ENCODE peak calls at places on chromosomes 1 and 21, in four cellular contexts. One of them, this sample, is unnamed.

GRCh38 chr21:28884481-28884880 is 108.2 kb downstream of the LTN1 start:
- DNase-seq in NCI-H460: no peak
- DNase-seq in kidney: no peak
- DNase-seq in fibroblast of the aortic adventitia: no peak
- DNase-seq in this sample: no peak

GRCh38 chr1:116286541-116286971 is 86.5 kb upstream of the ATP1A1 start:
- DNase-seq in kidney: no peak
- DNase-seq in fibroblast of the aortic adventitia: peak
- DNase-seq in NCI-H460: no peak
- DNase-seq in this sample: no peak

GRCh38 chr1:90386899-90387334 is 330.2 kb downstream of the BARHL2 start:
- DNase-seq in kidney: no peak
- DNase-seq in fibroblast of the aortic adventitia: peak
- DNase-seq in NCI-H460: no peak
- DNase-seq in this sample: no peak

GRCh38 chr21:33950425-33951079 is 34.9 kb upstream of the ATP5PO start:
- DNase-seq in fibroblast of the aortic adventitia: no peak
- DNase-seq in NCI-H460: no peak
- DNase-seq in kidney: no peak
- DNase-seq in this sample: no peak

GRCh38 chr1:180173952-180174351 is 19.3 kb downstream of the QSOX1 start:
- DNase-seq in NCI-H460: no peak
- DNase-seq in fibroblast of the aortic adventitia: peak
- DNase-seq in kidney: peak
- DNase-seq in this sample: no peak

GRCh38 chr21:15144026-15144425 is 79.2 kb upstream of the NRIP1 start:
- DNase-seq in NCI-H460: no peak
- DNase-seq in fibroblast of the aortic adventitia: no peak
- DNase-seq in kidney: no peak
- DNase-seq in this sample: no peak

GRCh38 chr21:33414068-33414467 is 10.9 kb downstream of the IFNGR2 start:
- DNase-seq in NCI-H460: no peak
- DNase-seq in kidney: peak
- DNase-seq in fibroblast of the aortic adventitia: no peak
- DNase-seq in this sample: no peak

GRCh38 chr21:43306911-43307676 is 119.8 kb downstream of the SIK1 start:
- DNase-seq in kidney: peak
- DNase-seq in NCI-H460: no peak
- DNase-seq in fibroblast of the aortic adventitia: no peak
- DNase-seq in this sample: no peak

GRCh38 chr1:19762175-19762779 is 37.4 kb downstream of the TMCO4 start:
- DNase-seq in kidney: no peak
- DNase-seq in NCI-H460: peak
- DNase-seq in fibroblast of the aortic adventitia: peak
- DNase-seq in this sample: no peak

GRCh38 chr1:43305461-43305860 is 4.7 kb downstream of the TIE1 start:
- DNase-seq in kidney: no peak
- DNase-seq in fibroblast of the aortic adventitia: no peak
- DNase-seq in NCI-H460: no peak
- DNase-seq in this sample: no peak

GRCh38 chr1:72526926-72527325 is 244.6 kb upstream of the NEGR1 start:
- DNase-seq in fibroblast of the aortic adventitia: peak
- DNase-seq in kidney: no peak
- DNase-seq in NCI-H460: no peak
- DNase-seq in this sample: no peak

GRCh38 chr21:46254208-46254975 is 25.8 kb upstream of the LSS start:
- DNase-seq in NCI-H460: no peak
- DNase-seq in fibroblast of the aortic adventitia: no peak
- DNase-seq in kidney: no peak
- DNase-seq in this sample: no peak

GRCh38 chr1:38337711-38338110 is 291.1 kb upstream of the POU3F1 start:
- DNase-seq in fibroblast of the aortic adventitia: no peak
- DNase-seq in NCI-H460: no peak
- DNase-seq in kidney: no peak
- DNase-seq in this sample: no peak

GRCh38 chr1:20698195-20698910 is 19.5 kb downstream of the KIF17 start:
- DNase-seq in fibroblast of the aortic adventitia: peak
- DNase-seq in kidney: no peak
- DNase-seq in NCI-H460: no peak
- DNase-seq in this sample: no peak

GRCh38 chr1:77655431-77655974 is 27.0 kb downstream of the ZZZ3 start:
- DNase-seq in NCI-H460: no peak
- DNase-seq in fibroblast of the aortic adventitia: no peak
- DNase-seq in kidney: no peak
- DNase-seq in this sample: no peak

GRCh38 chr1:164648211-164649080 is 89.5 kb downstream of the PBX1 start:
- DNase-seq in kidney: no peak
- DNase-seq in NCI-H460: no peak
- DNase-seq in fibroblast of the aortic adventitia: peak
- DNase-seq in this sample: no peak

GRCh38 chr1:245600658-245601057 is 445.9 kb downstream of the KIF26B start:
- DNase-seq in NCI-H460: no peak
- DNase-seq in kidney: no peak
- DNase-seq in fibroblast of the aortic adventitia: no peak
- DNase-seq in this sample: no peak

GRCh38 chr1:214970016-214970415 is 112.5 kb upstream of the KCNK2 start:
- DNase-seq in fibroblast of the aortic adventitia: peak
- DNase-seq in NCI-H460: no peak
- DNase-seq in kidney: no peak
- DNase-seq in this sample: no peak

GRCh38 chr1:26999440-26999987 is 6.0 kb downstream of the TRNP1 start:
- DNase-seq in kidney: peak
- DNase-seq in fibroblast of the aortic adventitia: peak
- DNase-seq in NCI-H460: no peak
- DNase-seq in this sample: no peak

GRCh38 chr1:195591917-195592672 is 1016.1 kb downstream of the KCNT2 start:
- DNase-seq in fibroblast of the aortic adventitia: peak
- DNase-seq in kidney: no peak
- DNase-seq in NCI-H460: peak
- DNase-seq in this sample: no peak

GRCh38 chr1:59879556-59879955 is 47.0 kb downstream of the CYP2J2 start:
- DNase-seq in kidney: no peak
- DNase-seq in NCI-H460: peak
- DNase-seq in fibroblast of the aortic adventitia: peak
- DNase-seq in this sample: peak

GRCh38 chr1:217857061-217857460 is 225.9 kb downstream of the SPATA17 start:
- DNase-seq in fibroblast of the aortic adventitia: peak
- DNase-seq in NCI-H460: no peak
- DNase-seq in kidney: no peak
- DNase-seq in this sample: no peak